ENCODE peak calls at places on chromosomes 1 and 21, in eight cellular contexts. A, I, F, R, T, O, K and P are unnamed samples.

GRCh38 chr1:64006276-64007051 is 197.0 kb upstream of the UBE2U start:
- DNase-seq in A (peak), I (no peak), F (peak), R (no peak), T (no peak), O (no peak), K (no peak), P (no peak)

GRCh38 chr1:213032651-213033050 is 17.0 kb upstream of the ANGEL2 start:
- DNase-seq in A (no peak), I (no peak), F (no peak), R (no peak), T (no peak), O (no peak), K (no peak), P (no peak)

GRCh38 chr1:20187103-20187812 is 940 bp upstream of the PLA2G2C start:
- DNase-seq in A (peak), I (no peak), F (peak), R (no peak), T (peak), O (peak), K (no peak), P (no peak)

GRCh38 chr1:60470231-60470630 is 396.7 kb upstream of the C1orf87 start:
- DNase-seq in A (no peak), I (no peak), F (no peak), R (no peak), T (no peak), O (no peak), K (no peak), P (no peak)

GRCh38 chr1:200415693-200416593 is 6.1 kb upstream of the ZNF281 start:
- DNase-seq in A (peak), I (no peak), F (no peak), R (no peak), T (no peak), O (no peak), K (no peak), P (no peak)

GRCh38 chr1:64915381-64916274 is 50.7 kb downstream of the JAK1 start:
- DNase-seq in A (peak), I (no peak), F (no peak), R (no peak), T (no peak), O (peak), K (no peak), P (no peak)

GRCh38 chr1:8164670-8165069 is 138.6 kb upstream of the ERRFI1 start:
- DNase-seq in A (no peak), I (no peak), F (no peak), R (no peak), T (no peak), O (no peak), K (no peak), P (no peak)

GRCh38 chr1:97947751-97948150 is 26.9 kb upstream of the DPYD start:
- DNase-seq in A (no peak), I (no peak), F (no peak), R (no peak), T (no peak), O (no peak), K (no peak), P (no peak)

GRCh38 chr1:245060684-245061374 is 94.0 kb upstream of the KIF26B start:
- DNase-seq in A (no peak), I (no peak), F (peak), R (no peak), T (no peak), O (no peak), K (no peak), P (no peak)

GRCh38 chr1:20540281-20540680 is 12.1 kb upstream of the FAM43B start:
- DNase-seq in A (no peak), I (no peak), F (no peak), R (no peak), T (no peak), O (no peak), K (no peak), P (no peak)

GRCh38 chr21:29656504-29657227 is 283.1 kb downstream of the GRIK1 start:
- DNase-seq in A (peak), I (no peak), F (no peak), R (no peak), T (peak), O (no peak), K (no peak), P (no peak)

GRCh38 chr1:200638073-200638472 is 17.5 kb upstream of the KIF14 start:
- DNase-seq in A (no peak), I (no peak), F (no peak), R (no peak), T (no peak), O (no peak), K (no peak), P (no peak)

GRCh38 chr21:20942523-20942922 is 55.7 kb upstream of the NCAM2 start:
- DNase-seq in A (no peak), I (no peak), F (no peak), R (no peak), T (no peak), O (no peak), K (no peak), P (no peak)

GRCh38 chr1:16145988-16146887 is 9.6 kb downstream of the EPHA2 start:
- DNase-seq in A (peak), I (no peak), F (peak), R (no peak), T (no peak), O (peak), K (peak), P (no peak)

GRCh38 chr1:22380024-22380785 is 71.4 kb upstream of the ZBTB40 start:
- DNase-seq in A (no peak), I (no peak), F (no peak), R (no peak), T (no peak), O (no peak), K (no peak), P (no peak)

GRCh38 chr1:167899253-167899681 is 14.7 kb downstream of the ADCY10 start:
- DNase-seq in A (no peak), I (no peak), F (no peak), R (no peak), T (no peak), O (no peak), K (no peak), P (no peak)

GRCh38 chr1:10903826-10904225 is 107.4 kb upstream of the CASZ1 start:
- DNase-seq in A (no peak), I (no peak), F (no peak), R (no peak), T (no peak), O (no peak), K (peak), P (peak)

GRCh38 chr1:17377325-17377953 is 5.4 kb downstream of the PADI6 start:
- DNase-seq in A (peak), I (no peak), F (peak), R (no peak), T (no peak), O (peak), K (no peak), P (no peak)

GRCh38 chr1:230909974-230910754 is 41.8 kb upstream of the C1orf198 start:
- DNase-seq in A (no peak), I (no peak), F (no peak), R (no peak), T (no peak), O (no peak), K (no peak), P (no peak)

GRCh38 chr1:216261631-216262030 is 161.6 kb downstream of the USH2A start:
- DNase-seq in A (no peak), I (no peak), F (no peak), R (no peak), T (no peak), O (no peak), K (no peak), P (no peak)

GRCh38 chr1:202844935-202845334 is 34.2 kb downstream of the PCAT6 start:
- DNase-seq in A (no peak), I (no peak), F (no peak), R (no peak), T (no peak), O (peak), K (no peak), P (no peak)